ENCODE peak calls at places on chromosomes 13 and 19, in nine cellular contexts. Y is hippocampal formation, K is omental fat pad, B is Ammon's horn, W is NCI-H2081, H is SJSA1, O is SW 1271, V is esophagus muscularis mucosa, U is left lobe of liver. R is an unnamed sample.
A peak's percentile ranks its signal among the peaks of the same experiment; 100 is the strongest.

GRCh38 chr19:48868196-48868886 is at the start of gene PLEKHA4:
- DNase-seq in Y (no peak), K (no peak), B (no peak), W (no peak), H (peak; percentile 55), O (no peak), V (no peak), U (peak; percentile 74), R (no peak)

GRCh38 chr13:24491853-24492252 is 20.7 kb downstream of the PARP4 start:
- DNase-seq in Y (no peak), K (no peak), B (no peak), W (no peak), H (no peak), O (no peak), V (no peak), U (no peak), R (no peak)

GRCh38 chr19:19259741-19260140 is 13.4 kb downstream of the TM6SF2 start:
- DNase-seq in Y (peak; percentile 2), K (no peak), B (peak; percentile 60), W (peak; percentile 63), H (no peak), O (peak; percentile 22), V (no peak), U (no peak), R (no peak)

GRCh38 chr19:54192972-54193371 is 1.9 kb downstream of the TSEN34 start:
- DNase-seq in Y (no peak), K (no peak), B (no peak), W (no peak), H (no peak), O (no peak), V (no peak), U (no peak), R (no peak)

GRCh38 chr13:33016414-33017409 is at the start of gene KL:
- DNase-seq in Y (no peak), K (no peak), B (no peak), W (no peak), H (no peak), O (no peak), V (no peak), U (no peak), R (peak; percentile 22)

GRCh38 chr13:93151277-93151676 is 75.3 kb upstream of the GPC6 start:
- DNase-seq in Y (no peak), K (no peak), B (no peak), W (no peak), H (no peak), O (no peak), V (no peak), U (no peak), R (no peak)

GRCh38 chr13:50552424-50552966 is 291.0 kb downstream of the DLEU7 start:
- DNase-seq in Y (no peak), K (no peak), B (no peak), W (no peak), H (no peak), O (no peak), V (no peak), U (no peak), R (no peak)

GRCh38 chr19:35509018-35509652 is 4.3 kb downstream of the DMKN start:
- DNase-seq in Y (no peak), K (peak; percentile 51), B (no peak), W (no peak), H (no peak), O (no peak), V (no peak), U (no peak), R (peak; percentile 25)

GRCh38 chr19:32615569-32615968 is 34.6 kb downstream of the PDCD5 start:
- DNase-seq in Y (no peak), K (no peak), B (no peak), W (no peak), H (no peak), O (no peak), V (no peak), U (no peak), R (no peak)

GRCh38 chr13:33735276-33735675 is 82.7 kb upstream of the RFC3 start:
- DNase-seq in Y (no peak), K (no peak), B (no peak), W (no peak), H (no peak), O (no peak), V (no peak), U (no peak), R (no peak)

GRCh38 chr13:51644649-51645048 is 60.4 kb downstream of the WDFY2 start:
- DNase-seq in Y (no peak), K (no peak), B (no peak), W (no peak), H (peak; percentile 42), O (peak; percentile 42), V (no peak), U (no peak), R (no peak)

GRCh38 chr19:18155095-18156087 is 2.4 kb downstream of the PIK3R2 start:
- DNase-seq in Y (no peak), K (no peak), B (no peak), W (no peak), H (no peak), O (no peak), V (no peak), U (peak; percentile 53), R (no peak)

GRCh38 chr13:43961909-43962308 is 82.2 kb downstream of the LACC1 start:
- DNase-seq in Y (no peak), K (no peak), B (no peak), W (no peak), H (no peak), O (no peak), V (no peak), U (no peak), R (no peak)

GRCh38 chr19:35755550-35756371 is 1.1 kb downstream of the HSPB6 start:
- DNase-seq in Y (no peak), K (peak; percentile 36), B (no peak), W (no peak), H (no peak), O (no peak), V (peak; percentile 95), U (peak; percentile 67), R (no peak)

GRCh38 chr13:80100636-80101035 is 240.3 kb downstream of the SPRY2 start:
- DNase-seq in Y (no peak), K (no peak), B (no peak), W (no peak), H (no peak), O (no peak), V (no peak), U (no peak), R (no peak)

GRCh38 chr13:112725346-112726017 is 35.6 kb downstream of the ATP11A start:
- DNase-seq in Y (no peak), K (no peak), B (no peak), W (peak; percentile 92), H (peak; percentile 36), O (peak; percentile 16), V (no peak), U (no peak), R (no peak)

GRCh38 chr13:40578055-40578454 is 88.4 kb downstream of the FOXO1 start:
- DNase-seq in Y (no peak), K (no peak), B (no peak), W (no peak), H (no peak), O (no peak), V (peak; percentile 64), U (no peak), R (no peak)

GRCh38 chr13:108463365-108463764 is 166.0 kb upstream of the MYO16 start:
- DNase-seq in Y (no peak), K (no peak), B (peak; percentile 9), W (no peak), H (peak; percentile 77), O (peak; percentile 15), V (no peak), U (no peak), R (no peak)

GRCh38 chr13:28306325-28306724 is 168.0 kb downstream of the PAN3 start:
- DNase-seq in Y (no peak), K (no peak), B (no peak), W (no peak), H (no peak), O (no peak), V (no peak), U (no peak), R (no peak)

GRCh38 chr19:35751839-35752745 is 3.7 kb downstream of the LIN37 start:
- DNase-seq in Y (no peak), K (no peak), B (no peak), W (no peak), H (no peak), O (no peak), V (no peak), U (peak; percentile 70), R (no peak)

GRCh38 chr13:110828705-110829104 is 86.2 kb downstream of the ANKRD10 start:
- DNase-seq in Y (no peak), K (no peak), B (no peak), W (no peak), H (no peak), O (no peak), V (no peak), U (no peak), R (no peak)

GRCh38 chr19:54355675-54356074 is 9.1 kb downstream of the LAIR1 start:
- DNase-seq in Y (no peak), K (no peak), B (no peak), W (no peak), H (no peak), O (no peak), V (no peak), U (no peak), R (no peak)

GRCh38 chr19:17671906-17672305 is 16.2 kb downstream of the UNC13A start:
- DNase-seq in Y (no peak), K (no peak), B (no peak), W (peak; percentile 17), H (no peak), O (peak; percentile 68), V (no peak), U (no peak), R (no peak)

GRCh38 chr13:30406779-30407416 is 15.4 kb upstream of the UBE2L5 start:
- DNase-seq in Y (no peak), K (no peak), B (no peak), W (no peak), H (no peak), O (no peak), V (no peak), U (no peak), R (no peak)

GRCh38 chr19:33054623-33055022 is 10.1 kb downstream of the RHPN2 start:
- DNase-seq in Y (no peak), K (no peak), B (no peak), W (peak; percentile 73), H (no peak), O (no peak), V (no peak), U (peak; percentile 79), R (no peak)

GRCh38 chr13:77312311-77312710 is 14.6 kb downstream of the MYCBP2 start:
- DNase-seq in Y (no peak), K (no peak), B (no peak), W (no peak), H (no peak), O (no peak), V (no peak), U (no peak), R (no peak)

GRCh38 chr19:7506385-7507328 is 9.2 kb upstream of the ZNF358 start:
- DNase-seq in Y (no peak), K (no peak), B (peak; percentile 66), W (peak; percentile 45), H (peak; percentile 57), O (peak; percentile 59), V (no peak), U (peak; percentile 72), R (no peak)

GRCh38 chr13:110559429-110559943 is 2.0 kb downstream of the RAB20 start:
- DNase-seq in Y (no peak), K (no peak), B (peak; percentile 61), W (no peak), H (no peak), O (no peak), V (no peak), U (peak; percentile 75), R (no peak)

GRCh38 chr19:14632286-14632685 is 42.4 kb downstream of the ADGRE3 start:
- DNase-seq in Y (no peak), K (no peak), B (peak; percentile 15), W (peak; percentile 10), H (no peak), O (peak; percentile 62), V (no peak), U (no peak), R (no peak)

GRCh38 chr19:6590458-6591319 is at the start of gene CD70:
- DNase-seq in Y (no peak), K (no peak), B (no peak), W (no peak), H (peak; percentile 78), O (peak; percentile 39), V (no peak), U (no peak), R (no peak)

GRCh38 chr19:46901701-46902401 is 41.1 kb downstream of the ARHGAP35 start:
- DNase-seq in Y (no peak), K (no peak), B (no peak), W (no peak), H (no peak), O (no peak), V (no peak), U (peak; percentile 16), R (no peak)

R was measured in progenitor cell of endocrine pancreas.